ENCODE peak calls at places on chromosomes 7 and 10, in eight cellular contexts. G is effector memory CD4-positive, alpha-beta T cell; Q is GM23248; C is osteoblast; L is stomach; X is GM23338; W is NT2/D1; J is testis. U is an unnamed sample. For H3K4me1, the result is how much of the 10 kb centered on the place peaks cover.

GRCh38 chr7:25953859-25954258 is 198.1 kb upstream of the NFE2L3 start:
- DNase-seq in G (no peak), Q (no peak), C (no peak), L (no peak), X (no peak), W (no peak), J (no peak), U (no peak)

GRCh38 chr7:127927339-127927679 is 103.9 kb downstream of the LRRC4 start:
- DNase-seq in G (no peak), Q (no peak), C (no peak), L (peak), X (no peak), W (no peak), J (peak), U (no peak)

GRCh38 chr10:84590794-84591193 is 262.4 kb downstream of the CCSER2 start:
- DNase-seq in G (no peak), Q (no peak), C (no peak), L (no peak), X (no peak), W (no peak), J (peak), U (no peak)

GRCh38 chr10:72542396-72542815 is 83.5 kb downstream of the MICU1 start:
- DNase-seq in G (no peak), Q (no peak), C (no peak), L (no peak), X (no peak), W (no peak), J (no peak), U (no peak)

GRCh38 chr10:45000764-45001381 is at the start of gene ZNF22:
- DNase-seq in G (peak), Q (peak), C (peak), L (peak), X (peak), W (no peak), J (peak), U (no peak)

GRCh38 chr7:19239951-19240350 is 94.7 kb upstream of the FERD3L start:
- DNase-seq in G (no peak), Q (no peak), C (no peak), L (no peak), X (no peak), W (no peak), J (no peak), U (no peak)

GRCh38 chr7:87658553-87658952 is 30.4 kb downstream of the RUNDC3B start:
- DNase-seq in G (no peak), Q (no peak), C (no peak), L (no peak), X (no peak), W (no peak), J (no peak), U (no peak)

GRCh38 chr10:93346060-93346459 is 136.1 kb downstream of the MYOF start:
- DNase-seq in G (no peak), Q (peak), C (no peak), L (no peak), X (no peak), W (no peak), J (no peak), U (no peak)

GRCh38 chr10:21174670-21175495 is 277.8 kb upstream of the NEBL start:
- DNase-seq in G (no peak), Q (no peak), C (no peak), L (no peak), X (peak), W (no peak), J (no peak), U (no peak)

GRCh38 chr7:120725376-120726039 is 132.4 kb downstream of the TSPAN12 start:
- DNase-seq in G (no peak), Q (peak), C (peak), L (no peak), X (peak), W (no peak), J (no peak), U (no peak)

GRCh38 chr10:97600616-97601015 is 11.1 kb downstream of the C10orf62 start:
- DNase-seq in G (no peak), Q (no peak), C (no peak), L (no peak), X (no peak), W (no peak), J (no peak), U (no peak)

GRCh38 chr10:97598407-97599271 is 9.1 kb downstream of the C10orf62 start:
- DNase-seq in G (no peak), Q (no peak), C (no peak), L (no peak), X (no peak), W (no peak), J (no peak), U (no peak)

GRCh38 chr10:97597778-97598177 is 8.3 kb downstream of the C10orf62 start:
- DNase-seq in G (no peak), Q (peak), C (no peak), L (no peak), X (no peak), W (no peak), J (no peak), U (no peak)

GRCh38 chr10:97601268-97602215 is 12.0 kb downstream of the C10orf62 start:
- DNase-seq in G (no peak), Q (no peak), C (no peak), L (no peak), X (no peak), W (no peak), J (no peak), U (no peak)

DNA sequence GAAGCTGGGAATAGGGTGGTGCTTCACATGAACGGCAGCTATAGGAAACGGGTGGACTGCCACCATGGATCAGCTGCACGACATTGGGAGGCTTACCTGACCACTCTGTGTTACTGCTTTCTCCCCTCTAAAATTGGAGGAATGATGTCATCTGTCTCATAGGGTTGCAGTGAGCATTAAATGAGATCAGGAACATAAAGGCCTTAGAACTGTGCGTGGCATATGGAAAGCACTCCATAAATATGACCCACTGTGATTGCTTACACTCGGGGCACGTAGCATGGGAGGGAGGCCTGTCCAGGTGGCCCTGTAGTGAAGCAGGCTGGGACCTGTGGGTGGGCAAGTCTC is 9.7 kb downstream of the C10orf62 start:
- DNase-seq in G (no peak), Q (no peak), C (no peak), L (no peak), X (no peak), W (no peak), J (no peak), U (no peak)
- H3K4me1 ChIP-seq in G (under half), Q (under half), C (under half), L (under half), X (under half), W (under half), J (under half), U (under half)

GRCh38 chr10:102001435-102002068 is 54.4 kb downstream of the ARMH3 start:
- DNase-seq in G (no peak), Q (no peak), C (no peak), L (no peak), X (no peak), W (no peak), J (no peak), U (no peak)

GRCh38 chr10:102009801-102010425 is 46.1 kb downstream of the ARMH3 start:
- DNase-seq in G (no peak), Q (peak), C (peak), L (peak), X (peak), W (peak), J (peak), U (no peak)

GRCh38 chr10:102003541-102003940 is 52.4 kb downstream of the ARMH3 start:
- DNase-seq in G (no peak), Q (no peak), C (peak), L (no peak), X (no peak), W (no peak), J (no peak), U (no peak)

GRCh38 chr10:102007802-102008201 is 48.2 kb downstream of the ARMH3 start:
- DNase-seq in G (no peak), Q (no peak), C (no peak), L (no peak), X (no peak), W (no peak), J (no peak), U (no peak)

GRCh38 chr10:102004376-102004775 is 51.6 kb downstream of the ARMH3 start:
- DNase-seq in G (no peak), Q (peak), C (peak), L (no peak), X (no peak), W (no peak), J (no peak), U (no peak)
- H3K4me1 ChIP-seq in G (under half), Q (under half), C (under half), L (under half), X (under half), W (under half), J (under half), U (under half)

GRCh38 chr7:6250364-6250833 is 22.0 kb downstream of the CYTH3 start:
- DNase-seq in G (no peak), Q (peak), C (no peak), L (no peak), X (no peak), W (no peak), J (no peak), U (no peak)
- H3K4me1 ChIP-seq in G (under half), Q (half or more), C (half or more), L (half or more), X (under half), W (under half), J (under half), U (under half)

GRCh38 chr10:113854019-113854756 is at the start of the genes DCLRE1A and NHLRC2:
- DNase-seq in G (peak), Q (peak), C (peak), L (peak), X (peak), W (peak), J (peak), U (peak)
- H3K4me1 ChIP-seq in G (under half), Q (under half), C (under half), L (half or more), X (under half), W (under half), J (under half), U (under half)

DNA sequence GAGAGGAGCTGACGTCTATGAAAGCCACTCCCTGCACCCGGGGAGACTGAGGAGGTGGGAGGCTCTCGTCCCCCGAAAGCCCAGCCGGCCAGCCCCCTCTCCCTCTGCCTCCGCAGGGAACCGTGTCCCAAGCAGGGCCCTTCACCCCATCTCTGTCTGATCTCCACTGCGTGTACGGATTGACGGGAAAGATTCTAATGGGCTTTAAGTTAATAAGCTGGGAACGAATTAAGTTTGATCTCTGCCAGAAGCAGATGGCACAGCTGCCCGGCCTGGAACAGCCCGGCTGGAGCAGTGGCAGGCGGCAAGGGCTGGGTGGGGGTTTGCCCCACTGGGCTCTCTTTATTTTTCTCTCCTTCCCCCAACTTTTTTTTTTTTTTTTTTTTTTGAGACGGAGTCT is 6.1 kb upstream of the SLC29A4 start:
- DNase-seq in G (no peak), Q (no peak), C (peak), L (no peak), X (no peak), W (no peak), J (no peak), U (no peak)
- H3K4me1 ChIP-seq in G (under half), Q (under half), C (under half), L (under half), X (under half), W (under half), J (under half), U (under half)

GRCh38 chr10:77291596-77292505 is 345.8 kb downstream of the KCNMA1 start:
- DNase-seq in G (no peak), Q (peak), C (no peak), L (no peak), X (no peak), W (no peak), J (no peak), U (no peak)
- H3K4me1 ChIP-seq in G (under half), Q (half or more), C (under half), L (under half), X (under half), W (under half), J (under half), U (under half)

DNA sequence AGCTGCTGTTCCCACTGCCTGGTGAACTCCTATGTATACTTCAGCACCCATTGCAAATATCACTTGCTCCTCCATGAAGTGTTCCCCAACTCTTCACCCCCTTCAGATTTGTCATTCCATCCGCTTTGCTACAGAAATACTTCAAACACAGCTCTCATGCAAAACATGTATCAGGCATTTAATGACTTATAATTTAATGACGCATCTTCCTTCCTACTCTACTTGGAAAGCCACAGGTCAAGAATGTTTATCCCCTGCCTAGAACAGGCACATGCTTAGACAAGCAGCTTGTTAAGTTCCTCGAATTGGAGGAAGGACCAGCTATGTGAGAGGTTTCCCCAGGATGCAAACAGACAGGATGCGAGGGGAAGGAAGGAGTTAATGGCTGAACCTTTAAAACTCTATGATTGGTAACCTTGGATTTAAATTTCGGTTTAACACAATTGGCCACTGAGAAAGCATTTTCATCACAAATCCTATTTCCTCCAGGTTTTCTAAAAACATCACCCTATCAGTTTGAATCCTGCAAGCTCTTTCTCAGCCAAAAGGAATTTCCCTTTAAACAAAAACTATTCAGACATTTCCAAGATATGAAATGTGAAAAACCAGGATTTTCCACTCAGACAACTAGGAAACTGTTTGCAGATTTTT is 11.5 kb downstream of the CREB3L2 start:
- DNase-seq in G (no peak), Q (peak), C (no peak), L (no peak), X (no peak), W (no peak), J (no peak), U (no peak)
- H3K4me1 ChIP-seq in G (under half), Q (half or more), C (half or more), L (half or more), X (under half), W (under half), J (half or more), U (half or more)

DNA sequence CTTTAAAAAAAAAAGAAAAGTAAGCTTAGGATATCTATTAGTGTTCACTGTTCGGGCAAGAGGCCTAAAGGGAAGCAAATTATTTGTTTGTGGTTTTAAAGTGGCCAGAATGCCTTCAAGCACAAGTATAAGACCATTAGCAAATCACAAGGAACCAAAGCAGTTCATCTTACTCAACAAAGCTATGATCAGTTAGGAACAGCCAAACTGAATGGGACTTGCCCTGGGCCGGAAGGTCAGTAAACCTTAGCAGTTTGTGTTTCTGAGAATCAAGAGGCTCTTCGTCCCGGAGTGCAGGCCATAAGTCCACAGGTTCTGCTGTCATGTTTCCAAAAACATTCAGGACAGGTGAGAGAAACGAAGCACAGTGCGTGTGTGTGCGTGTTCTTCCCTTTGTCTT is 4.5 kb downstream of the FBXW4 start:
- DNase-seq in G (no peak), Q (no peak), C (no peak), L (no peak), X (no peak), W (no peak), J (no peak), U (no peak)
- H3K4me1 ChIP-seq in G (under half), Q (under half), C (under half), L (half or more), X (under half), W (under half), J (under half), U (under half)

DNA sequence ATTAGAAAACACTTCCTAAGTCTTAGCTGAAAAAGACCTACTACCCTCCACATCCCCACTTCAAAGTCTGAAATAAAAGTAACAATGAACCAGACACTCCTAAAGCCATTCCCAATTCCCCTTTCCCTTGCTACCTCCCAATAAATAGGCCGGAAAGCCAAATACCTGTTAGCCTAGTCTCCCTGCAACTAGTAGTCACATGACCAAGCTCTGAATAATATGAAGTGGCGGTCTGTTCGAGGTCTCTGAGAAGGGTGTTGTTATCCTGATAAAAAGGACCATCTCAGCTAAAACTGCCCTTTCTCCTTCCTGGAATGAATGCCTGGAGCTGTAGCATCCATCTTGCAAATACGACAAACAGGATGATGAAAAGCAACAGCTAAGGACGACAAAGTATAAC is 6.1 kb downstream of the KIF5B start:
- DNase-seq in G (no peak), Q (no peak), C (no peak), L (no peak), X (peak), W (no peak), J (no peak), U (no peak)
- H3K4me1 ChIP-seq in G (under half), Q (half or more), C (under half), L (half or more), X (under half), W (under half), J (under half), U (under half)

GRCh38 chr7:125444864-125445263 is 515.2 kb upstream of the POT1 start:
- DNase-seq in G (no peak), Q (no peak), C (no peak), L (no peak), X (no peak), W (no peak), J (no peak), U (no peak)
- H3K4me1 ChIP-seq in G (under half), Q (under half), C (under half), L (under half), X (under half), W (under half), J (under half), U (under half)

U was measured in esophagus squamous epithelium.